ENCODE peak calls at places on chromosomes 13 and 19, in four cellular contexts. I is IMR-90, D is fibroblast of mammary gland, Z is astrocyte of the cerebellum. U is an unnamed sample.

GRCh38 chr13:72221276-72221962 is 354.4 kb upstream of the DACH1 start:
- DNase-seq in I (no peak), D (no peak), Z (no peak), U (no peak)

GRCh38 chr19:39128511-39129079 is 3.0 kb downstream of the PAK4 start:
- DNase-seq in I (no peak), D (no peak), Z (no peak), U (no peak)

GRCh38 chr13:108349269-108349668 is 79.8 kb downstream of the TNFSF13B start:
- DNase-seq in I (no peak), D (no peak), Z (no peak), U (no peak)

GRCh38 chr13:61884830-61885229 is 469.2 kb upstream of the PCDH20 start:
- DNase-seq in I (no peak), D (no peak), Z (no peak), U (no peak)

GRCh38 chr13:105168295-105168694 is 1367.2 kb downstream of the EFNB2 start:
- DNase-seq in I (no peak), D (no peak), Z (no peak), U (no peak)

GRCh38 chr13:31885994-31886393 is 145.6 kb upstream of the FRY start:
- DNase-seq in I (peak; percentile 4), D (peak; percentile 71), Z (no peak), U (no peak)

GRCh38 chr19:39052243-39052746 is 19.9 kb upstream of the FBXO27 start:
- DNase-seq in I (peak; percentile 58), D (peak; percentile 45), Z (no peak), U (no peak)

GRCh38 chr19:40348961-40349507 is 539 bp downstream of the PLD3 start:
- DNase-seq in I (peak; percentile 52), D (peak; percentile 79), Z (no peak), U (no peak)

GRCh38 chr13:49869514-49869913 is 66.6 kb downstream of the SPRYD7 start:
- DNase-seq in I (peak; percentile 36), D (peak; percentile 47), Z (no peak), U (no peak)

GRCh38 chr19:6738726-6739389 is 622 bp upstream of the TRIP10 start:
- DNase-seq in I (peak; percentile 8), D (peak; percentile 47), Z (no peak), U (no peak)

GRCh38 chr19:48635966-48636858 is 967 bp downstream of the DBP start:
- DNase-seq in I (no peak), D (no peak), Z (no peak), U (no peak)

GRCh38 chr19:16315825-16316505 is 8.7 kb upstream of the KLF2 start:
- DNase-seq in I (peak; percentile 99), D (peak; percentile 99), Z (peak; percentile 89), U (no peak)

GRCh38 chr19:1261863-1262686 is 7.1 kb upstream of the CIRBP start:
- DNase-seq in I (peak; percentile 43), D (peak; percentile 47), Z (peak; percentile 64), U (no peak)

GRCh38 chr13:113066142-113066455 is 39.5 kb upstream of the F7 start:
- DNase-seq in I (no peak), D (no peak), Z (no peak), U (no peak)

GRCh38 chr19:17487240-17488121 is 17.2 kb downstream of the SLC27A1 start:
- DNase-seq in I (no peak), D (no peak), Z (no peak), U (no peak)

GRCh38 chr13:28469316-28469715 is 25.6 kb downstream of the FLT1 start:
- DNase-seq in I (no peak), D (no peak), Z (no peak), U (no peak)

GRCh38 chr13:99327761-99328160 is 20.6 kb upstream of the GPR183 start:
- DNase-seq in I (no peak), D (no peak), Z (no peak), U (no peak)

GRCh38 chr19:13972368-13973155 is 20.3 kb downstream of the DCAF15 start:
- DNase-seq in I (no peak), D (no peak), Z (no peak), U (no peak)

GRCh38 chr13:98142427-98143156 is at the start of gene FARP1:
- DNase-seq in I (peak; percentile 65), D (peak; percentile 45), Z (no peak), U (no peak)

GRCh38 chr19:4088065-4088679 is 21.5 kb upstream of the ZBTB7A start:
- DNase-seq in I (no peak), D (no peak), Z (no peak), U (no peak)

DNA sequence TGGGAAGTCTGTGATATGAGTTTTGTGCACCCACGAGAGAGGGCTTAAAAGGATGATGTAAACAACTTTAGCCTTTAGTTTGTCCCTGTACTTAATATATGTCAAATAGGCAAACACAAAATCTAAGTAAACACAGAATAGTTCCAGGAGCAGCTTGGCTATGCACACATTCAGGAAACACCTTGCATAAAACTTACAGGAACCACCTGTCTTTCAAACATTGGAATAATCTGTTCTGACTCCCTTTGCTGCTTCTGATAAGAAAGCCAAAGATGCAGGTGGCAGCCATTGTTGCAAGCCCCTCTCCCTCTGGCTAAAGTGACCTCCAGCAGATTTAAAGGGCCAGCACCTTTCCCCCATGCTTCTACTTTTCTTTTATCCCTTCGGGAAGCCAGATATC is 4.7 kb downstream of the EEF1AKMT1 start:
- DNase-seq in I (no peak), D (no peak), Z (no peak), U (no peak)
- H3K4me3 ChIP-seq in I (no peak overlapping the region), D (no peak overlapping the region), Z (no peak overlapping the region), U (no peak overlapping the region)

GRCh38 chr13:95698047-95698749 is 21.3 kb downstream of the DNAJC3 start:
- DNase-seq in I (peak; percentile 17), D (peak; percentile 24), Z (no peak), U (no peak)
- TF ChIP-seq CTCF in I (peak; percentile 27), D (peak; percentile 39), Z (peak; percentile 38), U (peak; percentile 35)

GRCh38 chr19:49677901-49678674 is 1.0 kb downstream of the PRMT1 start:
- DNase-seq in I (peak; percentile 62), D (peak; percentile 70), Z (no peak), U (no peak)

GRCh38 chr19:49677232-49677881 is at the start of gene PRMT1:
- DNase-seq in I (no peak), D (no peak), Z (no peak), U (no peak)

GRCh38 chr19:49680473-49681351 is 3.6 kb downstream of the PRMT1 start:
- DNase-seq in I (peak; percentile 78), D (peak; percentile 80), Z (peak; percentile 67), U (no peak)

GRCh38 chr19:49679832-49680472 is 2.9 kb downstream of the PRMT1 start:
- DNase-seq in I (no peak), D (no peak), Z (no peak), U (no peak)

GRCh38 chr19:49678970-49679831 is 2.1 kb downstream of the PRMT1 start:
- DNase-seq in I (no peak), D (no peak), Z (no peak), U (no peak)
- H3K4me3 ChIP-seq in I (no peak overlapping the region), D (no peak overlapping the region), Z (no peak overlapping the region), U (no peak overlapping the region)

DNA sequence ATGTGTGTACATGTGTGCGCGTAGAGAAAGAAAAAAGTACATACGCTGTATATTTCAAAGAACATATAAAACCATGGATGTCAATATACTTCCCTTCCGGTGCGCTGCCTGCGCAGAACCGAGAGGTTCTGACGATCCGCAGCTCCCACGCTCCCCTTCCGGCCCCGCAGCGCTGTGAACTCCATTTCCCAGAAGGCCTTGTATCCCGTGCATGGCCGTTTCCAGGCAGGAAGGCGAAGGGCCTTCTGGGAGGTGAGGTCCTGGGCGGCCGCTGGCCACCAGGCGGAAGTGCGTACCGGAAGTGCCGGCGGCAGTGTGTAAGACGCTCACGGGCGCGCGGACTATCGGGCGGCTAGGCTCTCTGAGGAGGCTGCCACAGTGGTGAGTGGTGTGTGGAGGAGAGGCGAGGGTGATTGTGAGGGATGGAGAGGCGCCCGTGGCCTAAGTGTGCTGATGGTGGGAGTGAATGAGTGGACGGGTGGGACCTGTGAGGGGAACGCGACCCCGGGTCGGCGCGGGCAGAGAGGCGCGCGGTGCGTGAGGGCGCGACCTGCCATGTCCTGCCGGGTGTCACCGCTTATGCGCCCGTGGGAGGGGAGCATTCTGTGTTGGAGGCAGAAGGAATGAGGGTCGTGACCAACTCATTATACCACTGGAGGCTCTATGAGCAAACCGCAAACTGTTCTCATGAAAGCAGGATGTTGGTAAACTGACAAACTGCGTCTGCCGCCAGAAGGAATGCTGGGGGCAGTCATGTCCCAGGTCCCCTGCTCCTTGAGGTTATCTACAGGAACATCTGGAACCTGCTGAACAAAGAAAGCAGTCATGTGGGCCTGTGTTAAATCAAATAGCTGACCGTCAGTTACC is at the start of gene ERVK3-1:
- DNase-seq in I (peak; percentile 98), D (peak; percentile 96), Z (peak; percentile 90), U (peak; percentile 95)
- TF ChIP-seq CTCF in I (no peak), D (no peak), Z (no peak), U (no peak)

GRCh38 chr13:37923236-37923635 is 53.7 kb upstream of the TRPC4 start:
- DNase-seq in I (no peak), D (no peak), Z (no peak), U (no peak)

GRCh38 chr13:37914781-37915391 is 45.3 kb upstream of the TRPC4 start:
- DNase-seq in I (peak; percentile 11), D (peak; percentile 11), Z (no peak), U (no peak)

GRCh38 chr13:37918116-37919100 is 48.8 kb upstream of the TRPC4 start:
- DNase-seq in I (no peak), D (no peak), Z (peak; percentile 13), U (no peak)

GRCh38 chr13:37919329-37919880 is 49.8 kb upstream of the TRPC4 start:
- DNase-seq in I (no peak), D (no peak), Z (no peak), U (no peak)
- H3K4me3 ChIP-seq in I (no peak overlapping the region), D (no peak overlapping the region), Z (no peak overlapping the region), U (no peak overlapping the region)

DNA sequence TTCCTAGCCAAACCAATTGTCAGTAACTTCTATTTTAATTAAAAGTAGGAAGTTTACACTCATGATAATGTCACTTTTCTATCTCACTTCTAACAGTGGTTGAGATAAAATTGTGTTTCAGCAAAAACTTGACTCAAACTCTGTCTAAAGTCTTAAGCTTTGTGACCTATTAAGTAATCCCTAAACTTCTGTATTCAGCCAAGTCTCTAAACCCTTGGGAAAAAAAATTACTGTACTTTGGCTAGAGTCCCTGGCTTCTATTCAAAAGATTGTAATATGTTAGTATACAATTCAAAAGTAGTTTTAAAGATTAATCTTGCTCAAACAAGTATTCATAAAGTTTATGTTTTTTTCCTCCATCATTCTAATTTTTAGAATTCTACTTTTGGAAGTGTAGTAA is 1248.8 kb downstream of the UQCRFS1 start:
- DNase-seq in I (no peak), D (peak; percentile 5), Z (no peak), U (no peak)
- TF ChIP-seq CTCF in I (no peak), D (no peak), Z (no peak), U (no peak)

DNA sequence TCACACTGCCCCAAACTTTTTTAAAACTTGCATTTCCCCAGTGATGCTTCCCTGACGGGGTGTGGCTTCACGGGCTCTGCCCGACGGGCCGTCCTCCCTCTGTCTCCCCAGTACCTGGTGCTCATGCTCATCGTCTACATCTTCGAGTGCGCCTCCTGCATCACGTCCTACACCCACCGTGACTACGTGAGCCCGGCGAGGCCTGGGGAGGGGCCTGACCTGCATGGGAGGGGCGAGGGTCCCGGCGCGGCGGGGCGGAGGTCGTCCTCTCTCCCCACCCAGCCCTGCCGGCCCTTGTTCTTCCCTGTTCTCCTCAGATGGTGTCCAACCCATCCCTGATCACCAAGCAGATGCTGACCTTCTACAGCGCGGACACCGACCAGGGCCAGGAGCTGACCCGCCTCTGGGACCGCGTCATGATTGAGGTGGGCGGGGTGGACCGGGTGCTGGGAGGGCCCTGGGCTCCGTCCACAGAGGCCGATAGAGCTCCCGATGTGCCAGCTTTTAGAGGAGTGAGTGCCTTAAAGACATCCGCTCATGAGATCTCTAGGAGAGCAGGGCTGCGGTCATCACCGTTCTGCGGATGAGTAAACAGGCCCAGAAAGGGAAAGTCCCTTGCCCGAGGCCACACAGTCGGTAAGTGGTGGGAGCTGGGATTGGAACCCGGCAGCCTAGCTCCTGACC is 6.9 kb downstream of the UPK1A start:
- DNase-seq in I (peak; percentile 62), D (peak; percentile 71), Z (no peak), U (peak; percentile 28)
- H3K4me3 ChIP-seq in I (peak overlapping the region; percentile 36), D (peak overlapping the region; percentile 35), Z (peak overlapping the region; percentile 32), U (peak overlapping the region; percentile 23)